ENCODE peak calls at places on chromosomes 16 and 17, in eight cellular contexts. One of them, this sample, is unnamed.

GRCh38 chr16:8859913-8860881 is 8.6 kb downstream of the CARHSP1 start:
- DNase-seq in suprapubic skin: no peak
- DNase-seq in central memory CD8-positive, alpha-beta T cell: no peak
- DNase-seq in NCI-H2081: no peak
- DNase-seq in activated naive CD8-positive, alpha-beta T cell treated with anti-CD3 and anti-CD28 coated beads for 36 hours: no peak
- DNase-seq in renal cortical epithelial cell: peak
- DNase-seq in activated B cell treated with CpG ODN at 0.5 μM for 24 hours: no peak
- DNase-seq in kidney tubule cell: no peak
- DNase-seq in this sample: no peak

GRCh38 chr16:70651524-70651923 is 5.2 kb downstream of the IL34 start:
- DNase-seq in suprapubic skin: no peak
- DNase-seq in central memory CD8-positive, alpha-beta T cell: no peak
- DNase-seq in NCI-H2081: no peak
- DNase-seq in activated naive CD8-positive, alpha-beta T cell treated with anti-CD3 and anti-CD28 coated beads for 36 hours: no peak
- DNase-seq in renal cortical epithelial cell: no peak
- DNase-seq in activated B cell treated with CpG ODN at 0.5 μM for 24 hours: no peak
- DNase-seq in kidney tubule cell: peak
- DNase-seq in this sample: no peak

GRCh38 chr16:31130899-31131298 is 4.6 kb downstream of the PRSS8 start:
- DNase-seq in suprapubic skin: no peak
- DNase-seq in central memory CD8-positive, alpha-beta T cell: no peak
- DNase-seq in NCI-H2081: no peak
- DNase-seq in activated naive CD8-positive, alpha-beta T cell treated with anti-CD3 and anti-CD28 coated beads for 36 hours: no peak
- DNase-seq in renal cortical epithelial cell: no peak
- DNase-seq in activated B cell treated with CpG ODN at 0.5 μM for 24 hours: no peak
- DNase-seq in kidney tubule cell: peak
- DNase-seq in this sample: no peak

GRCh38 chr16:88360999-88361398 is 21.8 kb upstream of the ZNF469 start:
- DNase-seq in suprapubic skin: no peak
- DNase-seq in central memory CD8-positive, alpha-beta T cell: no peak
- DNase-seq in NCI-H2081: no peak
- DNase-seq in activated naive CD8-positive, alpha-beta T cell treated with anti-CD3 and anti-CD28 coated beads for 36 hours: no peak
- DNase-seq in renal cortical epithelial cell: no peak
- DNase-seq in activated B cell treated with CpG ODN at 0.5 μM for 24 hours: no peak
- DNase-seq in kidney tubule cell: no peak
- DNase-seq in this sample: no peak

GRCh38 chr17:1031711-1032110 is 34.8 kb downstream of the TIMM22 start:
- DNase-seq in suprapubic skin: no peak
- DNase-seq in central memory CD8-positive, alpha-beta T cell: no peak
- DNase-seq in NCI-H2081: no peak
- DNase-seq in activated naive CD8-positive, alpha-beta T cell treated with anti-CD3 and anti-CD28 coated beads for 36 hours: no peak
- DNase-seq in renal cortical epithelial cell: no peak
- DNase-seq in activated B cell treated with CpG ODN at 0.5 μM for 24 hours: no peak
- DNase-seq in kidney tubule cell: no peak
- DNase-seq in this sample: no peak

GRCh38 chr16:85897384-85897783 is 1.6 kb upstream of the IRF8 start:
- DNase-seq in suprapubic skin: no peak
- DNase-seq in central memory CD8-positive, alpha-beta T cell: no peak
- DNase-seq in NCI-H2081: no peak
- DNase-seq in activated naive CD8-positive, alpha-beta T cell treated with anti-CD3 and anti-CD28 coated beads for 36 hours: no peak
- DNase-seq in renal cortical epithelial cell: no peak
- DNase-seq in activated B cell treated with CpG ODN at 0.5 μM for 24 hours: no peak
- DNase-seq in kidney tubule cell: no peak
- DNase-seq in this sample: no peak

GRCh38 chr16:86942469-86943175 is 364.3 kb downstream of the FOXL1 start:
- DNase-seq in suprapubic skin: no peak
- DNase-seq in central memory CD8-positive, alpha-beta T cell: no peak
- DNase-seq in NCI-H2081: no peak
- DNase-seq in activated naive CD8-positive, alpha-beta T cell treated with anti-CD3 and anti-CD28 coated beads for 36 hours: no peak
- DNase-seq in renal cortical epithelial cell: no peak
- DNase-seq in activated B cell treated with CpG ODN at 0.5 μM for 24 hours: no peak
- DNase-seq in kidney tubule cell: no peak
- DNase-seq in this sample: no peak

GRCh38 chr17:8315740-8316217 is 5.7 kb downstream of the ARHGEF15 start:
- DNase-seq in suprapubic skin: no peak
- DNase-seq in central memory CD8-positive, alpha-beta T cell: no peak
- DNase-seq in NCI-H2081: no peak
- DNase-seq in activated naive CD8-positive, alpha-beta T cell treated with anti-CD3 and anti-CD28 coated beads for 36 hours: no peak
- DNase-seq in renal cortical epithelial cell: no peak
- DNase-seq in activated B cell treated with CpG ODN at 0.5 μM for 24 hours: no peak
- DNase-seq in kidney tubule cell: no peak
- DNase-seq in this sample: no peak

GRCh38 chr16:69563605-69564580 is 1.9 kb upstream of the NFAT5 start:
- DNase-seq in suprapubic skin: no peak
- DNase-seq in central memory CD8-positive, alpha-beta T cell: peak
- DNase-seq in NCI-H2081: no peak
- DNase-seq in activated naive CD8-positive, alpha-beta T cell treated with anti-CD3 and anti-CD28 coated beads for 36 hours: peak
- DNase-seq in renal cortical epithelial cell: peak
- DNase-seq in activated B cell treated with CpG ODN at 0.5 μM for 24 hours: peak
- DNase-seq in kidney tubule cell: peak
- DNase-seq in this sample: no peak

GRCh38 chr16:55053071-55053415 is 122.4 kb downstream of the IRX5 start:
- DNase-seq in suprapubic skin: no peak
- DNase-seq in central memory CD8-positive, alpha-beta T cell: no peak
- DNase-seq in NCI-H2081: no peak
- DNase-seq in activated naive CD8-positive, alpha-beta T cell treated with anti-CD3 and anti-CD28 coated beads for 36 hours: no peak
- DNase-seq in renal cortical epithelial cell: no peak
- DNase-seq in activated B cell treated with CpG ODN at 0.5 μM for 24 hours: no peak
- DNase-seq in kidney tubule cell: no peak
- DNase-seq in this sample: no peak

GRCh38 chr17:81399481-81400153 is 4.4 kb downstream of the BAHCC1 start:
- DNase-seq in suprapubic skin: no peak
- DNase-seq in central memory CD8-positive, alpha-beta T cell: no peak
- DNase-seq in NCI-H2081: no peak
- DNase-seq in activated naive CD8-positive, alpha-beta T cell treated with anti-CD3 and anti-CD28 coated beads for 36 hours: no peak
- DNase-seq in renal cortical epithelial cell: no peak
- DNase-seq in activated B cell treated with CpG ODN at 0.5 μM for 24 hours: peak
- DNase-seq in kidney tubule cell: peak
- DNase-seq in this sample: no peak

GRCh38 chr17:77635176-77635575 is 323.3 kb upstream of the TNRC6C start:
- DNase-seq in suprapubic skin: no peak
- DNase-seq in central memory CD8-positive, alpha-beta T cell: no peak
- DNase-seq in NCI-H2081: no peak
- DNase-seq in activated naive CD8-positive, alpha-beta T cell treated with anti-CD3 and anti-CD28 coated beads for 36 hours: no peak
- DNase-seq in renal cortical epithelial cell: no peak
- DNase-seq in activated B cell treated with CpG ODN at 0.5 μM for 24 hours: no peak
- DNase-seq in kidney tubule cell: no peak
- DNase-seq in this sample: no peak

GRCh38 chr17:8185580-8186445 is 4.2 kb downstream of the BORCS6 start:
- DNase-seq in suprapubic skin: peak
- DNase-seq in central memory CD8-positive, alpha-beta T cell: peak
- DNase-seq in NCI-H2081: peak
- DNase-seq in activated naive CD8-positive, alpha-beta T cell treated with anti-CD3 and anti-CD28 coated beads for 36 hours: peak
- DNase-seq in renal cortical epithelial cell: no peak
- DNase-seq in activated B cell treated with CpG ODN at 0.5 μM for 24 hours: peak
- DNase-seq in kidney tubule cell: peak
- DNase-seq in this sample: peak

GRCh38 chr16:88088161-88088581 is 136.9 kb downstream of the BANP start:
- DNase-seq in suprapubic skin: peak
- DNase-seq in central memory CD8-positive, alpha-beta T cell: no peak
- DNase-seq in NCI-H2081: no peak
- DNase-seq in activated naive CD8-positive, alpha-beta T cell treated with anti-CD3 and anti-CD28 coated beads for 36 hours: no peak
- DNase-seq in renal cortical epithelial cell: no peak
- DNase-seq in activated B cell treated with CpG ODN at 0.5 μM for 24 hours: no peak
- DNase-seq in kidney tubule cell: no peak
- DNase-seq in this sample: no peak

GRCh38 chr16:57507414-57508083 is 21.3 kb upstream of the DOK4 start:
- DNase-seq in suprapubic skin: no peak
- DNase-seq in central memory CD8-positive, alpha-beta T cell: no peak
- DNase-seq in NCI-H2081: peak
- DNase-seq in activated naive CD8-positive, alpha-beta T cell treated with anti-CD3 and anti-CD28 coated beads for 36 hours: no peak
- DNase-seq in renal cortical epithelial cell: no peak
- DNase-seq in activated B cell treated with CpG ODN at 0.5 μM for 24 hours: no peak
- DNase-seq in kidney tubule cell: no peak
- DNase-seq in this sample: peak

GRCh38 chr17:33639103-33639991 is 346.3 kb upstream of the ASIC2 start:
- DNase-seq in suprapubic skin: no peak
- DNase-seq in central memory CD8-positive, alpha-beta T cell: no peak
- DNase-seq in NCI-H2081: no peak
- DNase-seq in activated naive CD8-positive, alpha-beta T cell treated with anti-CD3 and anti-CD28 coated beads for 36 hours: no peak
- DNase-seq in renal cortical epithelial cell: no peak
- DNase-seq in activated B cell treated with CpG ODN at 0.5 μM for 24 hours: no peak
- DNase-seq in kidney tubule cell: no peak
- DNase-seq in this sample: no peak

GRCh38 chr17:30519166-30519565 is 42.0 kb downstream of the GOSR1 start:
- DNase-seq in suprapubic skin: no peak
- DNase-seq in central memory CD8-positive, alpha-beta T cell: no peak
- DNase-seq in NCI-H2081: no peak
- DNase-seq in activated naive CD8-positive, alpha-beta T cell treated with anti-CD3 and anti-CD28 coated beads for 36 hours: no peak
- DNase-seq in renal cortical epithelial cell: no peak
- DNase-seq in activated B cell treated with CpG ODN at 0.5 μM for 24 hours: no peak
- DNase-seq in kidney tubule cell: no peak
- DNase-seq in this sample: no peak

GRCh38 chr17:1834378-1835149 is 4.8 kb downstream of the RPA1 start:
- DNase-seq in suprapubic skin: no peak
- DNase-seq in central memory CD8-positive, alpha-beta T cell: no peak
- DNase-seq in NCI-H2081: no peak
- DNase-seq in activated naive CD8-positive, alpha-beta T cell treated with anti-CD3 and anti-CD28 coated beads for 36 hours: peak
- DNase-seq in renal cortical epithelial cell: no peak
- DNase-seq in activated B cell treated with CpG ODN at 0.5 μM for 24 hours: no peak
- DNase-seq in kidney tubule cell: no peak
- DNase-seq in this sample: no peak

GRCh38 chr17:2028737-2029136 is 1.2 kb upstream of the DPH1 start:
- DNase-seq in suprapubic skin: no peak
- DNase-seq in central memory CD8-positive, alpha-beta T cell: no peak
- DNase-seq in NCI-H2081: no peak
- DNase-seq in activated naive CD8-positive, alpha-beta T cell treated with anti-CD3 and anti-CD28 coated beads for 36 hours: no peak
- DNase-seq in renal cortical epithelial cell: no peak
- DNase-seq in activated B cell treated with CpG ODN at 0.5 μM for 24 hours: no peak
- DNase-seq in kidney tubule cell: no peak
- DNase-seq in this sample: no peak

GRCh38 chr16:67560827-67561342 is 1.4 kb upstream of the CTCF start:
- DNase-seq in suprapubic skin: peak
- DNase-seq in central memory CD8-positive, alpha-beta T cell: no peak
- DNase-seq in NCI-H2081: no peak
- DNase-seq in activated naive CD8-positive, alpha-beta T cell treated with anti-CD3 and anti-CD28 coated beads for 36 hours: no peak
- DNase-seq in renal cortical epithelial cell: no peak
- DNase-seq in activated B cell treated with CpG ODN at 0.5 μM for 24 hours: no peak
- DNase-seq in kidney tubule cell: no peak
- DNase-seq in this sample: no peak

GRCh38 chr17:7102421-7102820 is 12.2 kb downstream of the ASGR2 start:
- DNase-seq in suprapubic skin: no peak
- DNase-seq in central memory CD8-positive, alpha-beta T cell: no peak
- DNase-seq in NCI-H2081: no peak
- DNase-seq in activated naive CD8-positive, alpha-beta T cell treated with anti-CD3 and anti-CD28 coated beads for 36 hours: no peak
- DNase-seq in renal cortical epithelial cell: no peak
- DNase-seq in activated B cell treated with CpG ODN at 0.5 μM for 24 hours: no peak
- DNase-seq in kidney tubule cell: no peak
- DNase-seq in this sample: no peak

GRCh38 chr16:22204091-22204655 is 1.9 kb upstream of the EEF2K start:
- DNase-seq in suprapubic skin: no peak
- DNase-seq in central memory CD8-positive, alpha-beta T cell: no peak
- DNase-seq in NCI-H2081: no peak
- DNase-seq in activated naive CD8-positive, alpha-beta T cell treated with anti-CD3 and anti-CD28 coated beads for 36 hours: no peak
- DNase-seq in renal cortical epithelial cell: no peak
- DNase-seq in activated B cell treated with CpG ODN at 0.5 μM for 24 hours: no peak
- DNase-seq in kidney tubule cell: no peak
- DNase-seq in this sample: no peak

GRCh38 chr17:2624292-2624731 is 30.9 kb downstream of the PAFAH1B1 start:
- DNase-seq in suprapubic skin: no peak
- DNase-seq in central memory CD8-positive, alpha-beta T cell: no peak
- DNase-seq in NCI-H2081: no peak
- DNase-seq in activated naive CD8-positive, alpha-beta T cell treated with anti-CD3 and anti-CD28 coated beads for 36 hours: no peak
- DNase-seq in renal cortical epithelial cell: no peak
- DNase-seq in activated B cell treated with CpG ODN at 0.5 μM for 24 hours: no peak
- DNase-seq in kidney tubule cell: no peak
- DNase-seq in this sample: no peak

This sample was measured in COR-L47.